ENCODE peak calls at places on chromosome 18, in nine cellular contexts. One of them, this sample, is unnamed.

GRCh38 chr18:44111337-44111736 is 569.4 kb upstream of the SETBP1 start:
- DNase-seq in testis: no peak
- DNase-seq in iPS DF 6.9: no peak
- DNase-seq in astrocyte of the spinal cord: no peak
- DNase-seq in tibial artery: no peak
- DNase-seq in kidney epithelial cell: no peak
- DNase-seq in OCI-LY7: no peak
- DNase-seq in AG04450: no peak
- DNase-seq in psoas muscle: no peak
- DNase-seq in this sample: no peak

GRCh38 chr18:79400591-79401381 is 5.1 kb downstream of the NFATC1 start:
- DNase-seq in psoas muscle: peak; percentile 45
- DNase-seq in OCI-LY7: peak; percentile 38
- DNase-seq in astrocyte of the spinal cord: no peak
- DNase-seq in kidney epithelial cell: no peak
- DNase-seq in iPS DF 6.9: no peak
- DNase-seq in tibial artery: no peak
- DNase-seq in testis: no peak
- DNase-seq in AG04450: no peak
- DNase-seq in this sample: no peak

GRCh38 chr18:12828116-12829051 is 55.7 kb downstream of the PTPN2 start:
- DNase-seq in astrocyte of the spinal cord: no peak
- DNase-seq in OCI-LY7: no peak
- DNase-seq in iPS DF 6.9: no peak
- DNase-seq in tibial artery: no peak
- DNase-seq in AG04450: no peak
- DNase-seq in testis: no peak
- DNase-seq in psoas muscle: no peak
- DNase-seq in kidney epithelial cell: no peak
- DNase-seq in this sample: no peak

GRCh38 chr18:12657048-12657848 is 659 bp downstream of the SPIRE1 start:
- DNase-seq in AG04450: no peak
- DNase-seq in testis: peak; percentile 47
- DNase-seq in iPS DF 6.9: no peak
- DNase-seq in astrocyte of the spinal cord: peak; percentile 41
- DNase-seq in OCI-LY7: no peak
- DNase-seq in tibial artery: peak; percentile 74
- DNase-seq in psoas muscle: peak; percentile 52
- DNase-seq in kidney epithelial cell: no peak
- DNase-seq in this sample: no peak

GRCh38 chr18:65435529-65435928 is 315.3 kb upstream of the CDH7 start:
- DNase-seq in tibial artery: no peak
- DNase-seq in AG04450: no peak
- DNase-seq in astrocyte of the spinal cord: no peak
- DNase-seq in kidney epithelial cell: no peak
- DNase-seq in OCI-LY7: no peak
- DNase-seq in iPS DF 6.9: no peak
- DNase-seq in psoas muscle: no peak
- DNase-seq in testis: no peak
- DNase-seq in this sample: no peak

GRCh38 chr18:49911414-49911813 is 98.1 kb upstream of the ACAA2 start:
- DNase-seq in testis: no peak
- DNase-seq in kidney epithelial cell: no peak
- DNase-seq in OCI-LY7: no peak
- DNase-seq in psoas muscle: no peak
- DNase-seq in astrocyte of the spinal cord: no peak
- DNase-seq in AG04450: no peak
- DNase-seq in iPS DF 6.9: no peak
- DNase-seq in tibial artery: no peak
- DNase-seq in this sample: no peak

GRCh38 chr18:79747156-79747845 is 50.4 kb upstream of the KCNG2 start:
- DNase-seq in kidney epithelial cell: no peak
- DNase-seq in testis: peak; percentile 10
- DNase-seq in AG04450: no peak
- DNase-seq in astrocyte of the spinal cord: no peak
- DNase-seq in iPS DF 6.9: no peak
- DNase-seq in tibial artery: no peak
- DNase-seq in psoas muscle: no peak
- DNase-seq in OCI-LY7: no peak
- DNase-seq in this sample: no peak

GRCh38 chr18:48868468-48869466 is 82.0 kb downstream of the SMAD7 start:
- DNase-seq in astrocyte of the spinal cord: no peak
- DNase-seq in AG04450: no peak
- DNase-seq in OCI-LY7: peak; percentile 86
- DNase-seq in psoas muscle: no peak
- DNase-seq in tibial artery: no peak
- DNase-seq in testis: no peak
- DNase-seq in iPS DF 6.9: no peak
- DNase-seq in kidney epithelial cell: no peak
- DNase-seq in this sample: no peak

GRCh38 chr18:1292167-1292566 is 387.5 kb downstream of the ADCYAP1 start:
- DNase-seq in tibial artery: no peak
- DNase-seq in AG04450: no peak
- DNase-seq in iPS DF 6.9: no peak
- DNase-seq in kidney epithelial cell: no peak
- DNase-seq in astrocyte of the spinal cord: no peak
- DNase-seq in psoas muscle: no peak
- DNase-seq in testis: no peak
- DNase-seq in OCI-LY7: no peak
- DNase-seq in this sample: no peak

GRCh38 chr18:55338955-55339662 is 248.9 kb downstream of the TCF4 start:
- DNase-seq in AG04450: no peak
- DNase-seq in iPS DF 6.9: no peak
- DNase-seq in psoas muscle: no peak
- DNase-seq in tibial artery: no peak
- DNase-seq in testis: no peak
- DNase-seq in OCI-LY7: no peak
- DNase-seq in kidney epithelial cell: no peak
- DNase-seq in astrocyte of the spinal cord: no peak
- DNase-seq in this sample: no peak

GRCh38 chr18:46155652-46156051 is 51.5 kb downstream of the HAUS1 start:
- DNase-seq in psoas muscle: no peak
- DNase-seq in iPS DF 6.9: no peak
- DNase-seq in kidney epithelial cell: peak; percentile 94
- DNase-seq in astrocyte of the spinal cord: peak; percentile 79
- DNase-seq in testis: no peak
- DNase-seq in AG04450: peak; percentile 58
- DNase-seq in tibial artery: no peak
- DNase-seq in OCI-LY7: no peak
- DNase-seq in this sample: peak; percentile 76

GRCh38 chr18:58630071-58630470 is 1.2 kb upstream of the ALPK2 start:
- DNase-seq in AG04450: no peak
- DNase-seq in OCI-LY7: no peak
- DNase-seq in astrocyte of the spinal cord: no peak
- DNase-seq in psoas muscle: no peak
- DNase-seq in iPS DF 6.9: no peak
- DNase-seq in testis: no peak
- DNase-seq in tibial artery: no peak
- DNase-seq in kidney epithelial cell: no peak
- DNase-seq in this sample: no peak

GRCh38 chr18:48777026-48777736 is 173.6 kb downstream of the SMAD7 start:
- DNase-seq in testis: peak; percentile 55
- DNase-seq in astrocyte of the spinal cord: peak; percentile 45
- DNase-seq in AG04450: no peak
- DNase-seq in iPS DF 6.9: peak; percentile 45
- DNase-seq in OCI-LY7: peak; percentile 68
- DNase-seq in kidney epithelial cell: no peak
- DNase-seq in tibial artery: peak; percentile 82
- DNase-seq in psoas muscle: peak; percentile 63
- DNase-seq in this sample: no peak

GRCh38 chr18:38367473-38367872 is 801.9 kb upstream of the CELF4 start:
- DNase-seq in psoas muscle: no peak
- DNase-seq in tibial artery: no peak
- DNase-seq in OCI-LY7: no peak
- DNase-seq in kidney epithelial cell: no peak
- DNase-seq in testis: no peak
- DNase-seq in AG04450: no peak
- DNase-seq in iPS DF 6.9: no peak
- DNase-seq in astrocyte of the spinal cord: no peak
- DNase-seq in this sample: no peak

GRCh38 chr18:57839942-57840381 is 36.8 kb upstream of the ATP8B1 start:
- DNase-seq in psoas muscle: no peak
- DNase-seq in kidney epithelial cell: no peak
- DNase-seq in testis: no peak
- DNase-seq in iPS DF 6.9: no peak
- DNase-seq in AG04450: peak; percentile 53
- DNase-seq in OCI-LY7: no peak
- DNase-seq in tibial artery: no peak
- DNase-seq in astrocyte of the spinal cord: peak; percentile 71
- DNase-seq in this sample: peak; percentile 69

GRCh38 chr18:12420831-12421421 is 13.2 kb downstream of the PRELID3A start:
- DNase-seq in astrocyte of the spinal cord: peak; percentile 12
- DNase-seq in psoas muscle: no peak
- DNase-seq in testis: peak; percentile 41
- DNase-seq in AG04450: no peak
- DNase-seq in tibial artery: no peak
- DNase-seq in iPS DF 6.9: no peak
- DNase-seq in OCI-LY7: peak; percentile 89
- DNase-seq in kidney epithelial cell: no peak
- DNase-seq in this sample: no peak

GRCh38 chr18:24726727-24727539 is 266.5 kb downstream of the HRH4 start:
- DNase-seq in tibial artery: peak; percentile 80
- DNase-seq in kidney epithelial cell: peak; percentile 43
- DNase-seq in OCI-LY7: peak; percentile 72
- DNase-seq in psoas muscle: peak; percentile 59
- DNase-seq in testis: peak; percentile 75
- DNase-seq in AG04450: peak; percentile 57
- DNase-seq in astrocyte of the spinal cord: peak; percentile 77
- DNase-seq in iPS DF 6.9: peak; percentile 64
- DNase-seq in this sample: peak; percentile 46
- H3K4me3 ChIP-seq in tibial artery: peak overlapping the region; percentile 38
- H3K4me3 ChIP-seq in kidney epithelial cell: no peak overlapping the region
- H3K4me3 ChIP-seq in OCI-LY7: no peak overlapping the region
- H3K4me3 ChIP-seq in psoas muscle: peak overlapping the region; percentile 60
- H3K4me3 ChIP-seq in testis: no peak overlapping the region
- H3K4me3 ChIP-seq in AG04450: no peak overlapping the region
- H3K4me3 ChIP-seq in astrocyte of the spinal cord: no peak overlapping the region
- H3K4me3 ChIP-seq in iPS DF 6.9: no peak overlapping the region
- H3K4me3 ChIP-seq in this sample: peak overlapping the region; percentile 42

DNA sequence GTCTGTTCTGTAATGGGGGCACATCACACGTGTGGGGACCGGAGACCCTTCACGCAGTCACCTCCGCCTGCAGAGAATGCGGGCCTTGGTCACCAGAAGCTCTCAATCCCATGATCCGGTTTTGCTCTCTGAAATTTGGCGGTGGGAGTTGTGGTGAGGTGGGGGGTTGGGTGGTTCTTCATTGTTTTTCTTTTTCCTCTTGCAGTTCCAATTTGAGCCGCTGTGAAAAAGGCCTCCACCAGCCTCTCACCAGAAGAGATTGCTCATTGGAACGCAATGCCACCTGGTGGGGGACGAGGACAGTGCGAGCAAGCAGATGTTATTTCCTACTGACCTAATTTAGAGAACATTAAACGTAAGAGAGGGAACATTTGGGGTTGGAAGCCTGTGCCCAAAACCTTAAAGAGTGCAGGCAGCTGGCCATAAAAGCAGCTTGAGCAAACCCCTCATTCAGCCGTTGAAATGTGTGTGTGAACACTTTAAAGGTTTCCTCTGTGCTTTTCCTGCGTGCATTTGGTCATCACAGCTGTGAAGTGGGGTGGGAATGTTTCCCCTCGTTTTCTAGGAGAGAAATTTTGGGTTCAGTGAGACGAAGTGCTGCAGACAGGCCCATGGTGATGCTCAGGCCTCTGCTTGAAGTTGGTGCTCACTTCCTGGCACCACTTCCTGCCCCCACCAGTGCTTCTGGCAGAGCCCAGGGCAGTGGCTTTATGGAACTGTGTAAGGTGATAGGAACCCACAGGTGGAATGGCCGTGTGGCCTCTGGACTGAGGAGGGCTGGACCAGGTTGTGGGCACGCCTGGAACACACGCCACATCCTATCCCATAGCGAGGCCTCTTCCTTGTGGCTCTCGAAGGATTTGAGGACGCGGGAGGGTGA is 61.7 kb downstream of the ZCCHC2 start:
- DNase-seq in psoas muscle: peak; percentile 84
- DNase-seq in kidney epithelial cell: peak; percentile 56
- DNase-seq in astrocyte of the spinal cord: peak; percentile 86
- DNase-seq in testis: peak; percentile 93
- DNase-seq in tibial artery: peak; percentile 91
- DNase-seq in OCI-LY7: peak; percentile 58
- DNase-seq in iPS DF 6.9: peak; percentile 89
- DNase-seq in AG04450: peak; percentile 78
- DNase-seq in this sample: peak; percentile 49
- H3K4me3 ChIP-seq in psoas muscle: peak overlapping the region; percentile 28
- H3K4me3 ChIP-seq in kidney epithelial cell: no peak overlapping the region
- H3K4me3 ChIP-seq in astrocyte of the spinal cord: no peak overlapping the region
- H3K4me3 ChIP-seq in testis: no peak overlapping the region
- H3K4me3 ChIP-seq in tibial artery: no peak overlapping the region
- H3K4me3 ChIP-seq in OCI-LY7: no peak overlapping the region
- H3K4me3 ChIP-seq in iPS DF 6.9: no peak overlapping the region
- H3K4me3 ChIP-seq in AG04450: no peak overlapping the region
- H3K4me3 ChIP-seq in this sample: no peak overlapping the region

GRCh38 chr18:32018331-32019250 is at the start of gene RNF125:
- DNase-seq in iPS DF 6.9: peak; percentile 72
- DNase-seq in kidney epithelial cell: peak; percentile 74
- DNase-seq in AG04450: peak; percentile 23
- DNase-seq in testis: peak; percentile 71
- DNase-seq in psoas muscle: peak; percentile 80
- DNase-seq in tibial artery: peak; percentile 75
- DNase-seq in astrocyte of the spinal cord: peak; percentile 85
- DNase-seq in OCI-LY7: peak; percentile 82
- DNase-seq in this sample: peak; percentile 5

GRCh38 chr18:32021756-32022564 is 3.3 kb downstream of the RNF125 start:
- DNase-seq in tibial artery: no peak
- DNase-seq in iPS DF 6.9: no peak
- DNase-seq in psoas muscle: no peak
- DNase-seq in kidney epithelial cell: no peak
- DNase-seq in testis: no peak
- DNase-seq in astrocyte of the spinal cord: no peak
- DNase-seq in AG04450: no peak
- DNase-seq in OCI-LY7: no peak
- DNase-seq in this sample: no peak

GRCh38 chr18:32019251-32019943 is 772 bp downstream of the RNF125 start:
- DNase-seq in OCI-LY7: peak; percentile 61
- DNase-seq in psoas muscle: peak; percentile 33
- DNase-seq in tibial artery: peak; percentile 67
- DNase-seq in iPS DF 6.9: peak; percentile 4
- DNase-seq in astrocyte of the spinal cord: peak; percentile 30
- DNase-seq in testis: peak; percentile 28
- DNase-seq in kidney epithelial cell: no peak
- DNase-seq in AG04450: no peak
- DNase-seq in this sample: no peak
- H3K4me3 ChIP-seq in OCI-LY7: peak overlapping the region; percentile 76
- H3K4me3 ChIP-seq in psoas muscle: peak overlapping the region; percentile 80
- H3K4me3 ChIP-seq in tibial artery: peak overlapping the region; percentile 50
- H3K4me3 ChIP-seq in iPS DF 6.9: peak overlapping the region; percentile 37
- H3K4me3 ChIP-seq in astrocyte of the spinal cord: peak overlapping the region; percentile 56
- H3K4me3 ChIP-seq in testis: peak overlapping the region; percentile 27
- H3K4me3 ChIP-seq in kidney epithelial cell: peak overlapping the region; percentile 61
- H3K4me3 ChIP-seq in AG04450: peak overlapping the region; percentile 62
- H3K4me3 ChIP-seq in this sample: peak overlapping the region; percentile 58

DNA sequence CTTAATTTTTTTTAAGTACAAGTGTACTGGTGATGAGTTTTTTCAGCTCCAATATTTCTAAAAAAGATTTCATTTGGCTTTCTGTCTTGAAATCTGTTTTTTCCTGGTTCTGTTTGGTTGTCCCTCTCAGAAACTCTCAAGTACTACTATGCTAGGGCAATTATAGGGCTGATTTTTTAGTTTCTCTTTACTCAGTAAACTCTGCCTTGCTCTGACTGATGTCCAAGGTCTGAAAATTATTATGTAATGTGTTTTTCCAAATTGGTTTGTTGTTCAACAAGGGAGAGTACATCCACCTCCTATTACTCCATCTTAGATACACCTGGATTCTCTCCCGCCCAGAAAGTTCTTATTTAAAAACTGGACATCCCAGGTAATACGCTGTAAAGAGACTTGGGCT is 877.7 kb downstream of the CBLN2 start:
- DNase-seq in iPS DF 6.9: no peak
- DNase-seq in AG04450: no peak
- DNase-seq in testis: no peak
- DNase-seq in psoas muscle: no peak
- DNase-seq in tibial artery: no peak
- DNase-seq in OCI-LY7: no peak
- DNase-seq in kidney epithelial cell: no peak
- DNase-seq in astrocyte of the spinal cord: no peak
- DNase-seq in this sample: no peak
- H3K4me3 ChIP-seq in iPS DF 6.9: no peak overlapping the region
- H3K4me3 ChIP-seq in AG04450: no peak overlapping the region
- H3K4me3 ChIP-seq in testis: no peak overlapping the region
- H3K4me3 ChIP-seq in psoas muscle: no peak overlapping the region
- H3K4me3 ChIP-seq in tibial artery: no peak overlapping the region
- H3K4me3 ChIP-seq in OCI-LY7: no peak overlapping the region
- H3K4me3 ChIP-seq in kidney epithelial cell: no peak overlapping the region
- H3K4me3 ChIP-seq in astrocyte of the spinal cord: no peak overlapping the region
- H3K4me3 ChIP-seq in this sample: no peak overlapping the region

This sample was measured in AG04449.